ENCODE peak calls at places on chromosomes 6 and 20, in five cellular contexts. K is ovary, L is endothelial cell, I is left lung, R is fibroblast of mammary gland. C is an unnamed sample.

GRCh38 chr6:11315743-11316437 is 83.4 kb upstream of the NEDD9 start:
- DNase-seq in K (no peak), L (no peak), I (no peak), R (peak), C (no peak)

GRCh38 chr6:98324406-98324930 is 509.9 kb upstream of the POU3F2 start:
- DNase-seq in K (no peak), L (no peak), I (no peak), R (no peak), C (no peak)

GRCh38 chr6:113120214-113120576 is 737.0 kb upstream of the MARCKS start:
- DNase-seq in K (no peak), L (no peak), I (no peak), R (peak), C (no peak)

GRCh38 chr6:98636941-98637340 is 197.4 kb upstream of the POU3F2 start:
- DNase-seq in K (no peak), L (no peak), I (no peak), R (no peak), C (no peak)

GRCh38 chr6:71933881-71934280 is 47.5 kb downstream of the RIMS1 start:
- DNase-seq in K (no peak), L (no peak), I (no peak), R (no peak), C (no peak)

GRCh38 chr20:12152996-12153395 is 235.3 kb downstream of the BTBD3 start:
- DNase-seq in K (no peak), L (no peak), I (no peak), R (peak), C (no peak)

GRCh38 chr20:39269031-39269461 is 306.9 kb downstream of the DHX35 start:
- DNase-seq in K (no peak), L (peak), I (peak), R (peak), C (peak)

GRCh38 chr6:157865249-157865648 is 42.2 kb downstream of the SNX9 start:
- DNase-seq in K (no peak), L (no peak), I (no peak), R (no peak), C (no peak)

GRCh38 chr20:35776513-35777101 is 4.8 kb downstream of the PHF20 start:
- DNase-seq in K (peak), L (no peak), I (no peak), R (peak), C (no peak)

GRCh38 chr6:118103381-118104105 is 196.5 kb downstream of the SLC35F1 start:
- DNase-seq in K (no peak), L (no peak), I (no peak), R (no peak), C (no peak)

GRCh38 chr6:44415424-44415823 is 27.9 kb downstream of the CDC5L start:
- DNase-seq in K (no peak), L (no peak), I (no peak), R (no peak), C (no peak)

GRCh38 chr6:35310265-35310831 is 12.7 kb downstream of the DEF6 start:
- DNase-seq in K (no peak), L (no peak), I (no peak), R (no peak), C (no peak)

GRCh38 chr20:40676466-40676865 is 12.6 kb downstream of the MAFB start:
- DNase-seq in K (no peak), L (no peak), I (no peak), R (no peak), C (no peak)

GRCh38 chr20:23456873-23457272 is 4.2 kb upstream of the CST11 start:
- DNase-seq in K (no peak), L (no peak), I (no peak), R (no peak), C (no peak)

GRCh38 chr6:3509326-3509725 is 52.5 kb upstream of the SLC22A23 start:
- DNase-seq in K (no peak), L (no peak), I (no peak), R (peak), C (no peak)

GRCh38 chr6:88881451-88881850 is 82.0 kb downstream of the RNGTT start:
- DNase-seq in K (no peak), L (no peak), I (no peak), R (no peak), C (no peak)

GRCh38 chr6:42257614-42258013 is 40.0 kb upstream of the MRPS10 start:
- DNase-seq in K (no peak), L (no peak), I (no peak), R (no peak), C (no peak)

GRCh38 chr20:4406627-4407026 is 315.1 kb upstream of the PRND start:
- DNase-seq in K (no peak), L (no peak), I (no peak), R (peak), C (no peak)

GRCh38 chr6:116542426-116542825 is 3.1 kb downstream of the TRAPPC3L start:
- DNase-seq in K (no peak), L (no peak), I (no peak), R (peak), C (no peak)

GRCh38 chr6:127051571-127052260 is 66.8 kb upstream of the RSPO3 start:
- DNase-seq in K (no peak), L (no peak), I (no peak), R (peak), C (no peak)

GRCh38 chr20:63705232-63706026 is 2.3 kb downstream of the ARFRP1 start:
- DNase-seq in K (no peak), L (no peak), I (peak), R (no peak), C (no peak)

GRCh38 chr20:8215516-8215915 is 83.5 kb downstream of the PLCB1 start:
- DNase-seq in K (no peak), L (no peak), I (no peak), R (peak), C (no peak)

GRCh38 chr6:34745277-34746103 is 11.8 kb upstream of the SNRPC start:
- DNase-seq in K (no peak), L (no peak), I (no peak), R (no peak), C (no peak)

GRCh38 chr20:61118429-61119224 is 133.4 kb upstream of the CDH4 start:
- DNase-seq in K (no peak), L (no peak), I (no peak), R (peak), C (no peak)

GRCh38 chr6:79894939-79895338 is 52.4 kb downstream of the ELOVL4 start:
- DNase-seq in K (no peak), L (no peak), I (no peak), R (peak), C (no peak)

GRCh38 chr20:34171640-34172039 is 59.6 kb upstream of the EIF2S2 start:
- DNase-seq in K (no peak), L (no peak), I (no peak), R (no peak), C (no peak)

GRCh38 chr6:144840619-144841018 is 555.5 kb downstream of the UTRN start:
- DNase-seq in K (no peak), L (no peak), I (no peak), R (no peak), C (no peak)

GRCh38 chr6:128168244-128168643 is 267.4 kb upstream of the THEMIS start:
- DNase-seq in K (no peak), L (no peak), I (no peak), R (peak), C (no peak)

GRCh38 chr6:1893470-1894130 is 283.9 kb downstream of the FOXC1 start:
- DNase-seq in K (no peak), L (peak), I (no peak), R (no peak), C (no peak)
- TF ChIP-seq CTCF in K (no peak), L (peak), I (no peak), R (peak), C (peak)

DNA sequence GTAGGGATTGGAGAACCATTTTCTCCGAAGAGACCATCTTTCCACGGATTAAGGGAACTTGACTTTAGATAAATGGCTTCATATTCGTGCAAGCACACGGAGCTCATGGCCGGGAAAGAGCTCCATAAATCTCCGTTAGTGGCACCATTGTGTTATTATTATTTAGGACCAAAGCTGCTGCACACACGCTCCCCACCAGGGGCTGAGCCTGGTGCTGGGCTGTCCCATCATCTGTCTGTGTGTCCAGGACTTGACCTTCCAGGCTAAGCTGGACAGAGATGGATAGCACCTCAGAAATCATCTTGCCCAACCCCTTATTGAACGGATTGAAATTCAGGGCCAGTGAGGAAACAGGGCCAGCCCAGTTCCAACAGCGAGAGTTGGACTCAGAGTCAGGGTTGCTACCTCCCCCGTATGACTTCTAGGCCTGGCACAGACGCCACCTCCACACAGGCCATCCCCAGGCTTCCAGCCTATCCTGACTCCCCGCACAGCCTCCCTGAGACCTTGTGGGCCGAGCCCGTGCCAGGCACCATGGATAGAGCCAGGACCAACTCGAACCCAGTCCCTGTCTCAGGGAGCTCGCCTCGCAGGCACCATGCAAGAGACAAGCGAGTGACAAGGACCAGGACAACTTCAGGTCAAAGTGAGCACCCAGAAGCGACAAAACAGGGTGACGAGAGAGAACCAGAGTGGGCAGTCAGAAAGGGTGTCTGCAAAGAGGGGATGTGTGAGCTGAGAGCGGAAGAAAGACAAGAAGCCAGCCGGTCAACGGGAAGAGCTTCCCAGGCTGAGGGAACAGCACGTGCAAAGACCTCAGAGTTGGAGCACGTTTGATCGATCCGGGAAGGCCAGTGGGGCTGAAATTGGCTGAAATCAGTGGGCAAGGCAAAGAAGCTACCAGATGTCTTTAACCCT is 45.4 kb downstream of the KIAA1755 start:
- DNase-seq in K (no peak), L (no peak), I (no peak), R (no peak), C (no peak)
- TF ChIP-seq CTCF in K (no peak), L (peak), I (no peak), R (peak), C (peak)

GRCh38 chr6:105511639-105512038 is 108.8 kb upstream of the PREP start:
- DNase-seq in K (no peak), L (no peak), I (no peak), R (no peak), C (no peak)

GRCh38 chr6:105510746-105511145 is 107.9 kb upstream of the PREP start:
- DNase-seq in K (no peak), L (no peak), I (no peak), R (peak), C (no peak)

GRCh38 chr6:105507811-105508210 is 104.9 kb upstream of the PREP start:
- DNase-seq in K (no peak), L (no peak), I (no peak), R (no peak), C (no peak)

GRCh38 chr6:105514306-105514705 is 111.4 kb upstream of the PREP start:
- DNase-seq in K (no peak), L (no peak), I (no peak), R (no peak), C (no peak)

DNA sequence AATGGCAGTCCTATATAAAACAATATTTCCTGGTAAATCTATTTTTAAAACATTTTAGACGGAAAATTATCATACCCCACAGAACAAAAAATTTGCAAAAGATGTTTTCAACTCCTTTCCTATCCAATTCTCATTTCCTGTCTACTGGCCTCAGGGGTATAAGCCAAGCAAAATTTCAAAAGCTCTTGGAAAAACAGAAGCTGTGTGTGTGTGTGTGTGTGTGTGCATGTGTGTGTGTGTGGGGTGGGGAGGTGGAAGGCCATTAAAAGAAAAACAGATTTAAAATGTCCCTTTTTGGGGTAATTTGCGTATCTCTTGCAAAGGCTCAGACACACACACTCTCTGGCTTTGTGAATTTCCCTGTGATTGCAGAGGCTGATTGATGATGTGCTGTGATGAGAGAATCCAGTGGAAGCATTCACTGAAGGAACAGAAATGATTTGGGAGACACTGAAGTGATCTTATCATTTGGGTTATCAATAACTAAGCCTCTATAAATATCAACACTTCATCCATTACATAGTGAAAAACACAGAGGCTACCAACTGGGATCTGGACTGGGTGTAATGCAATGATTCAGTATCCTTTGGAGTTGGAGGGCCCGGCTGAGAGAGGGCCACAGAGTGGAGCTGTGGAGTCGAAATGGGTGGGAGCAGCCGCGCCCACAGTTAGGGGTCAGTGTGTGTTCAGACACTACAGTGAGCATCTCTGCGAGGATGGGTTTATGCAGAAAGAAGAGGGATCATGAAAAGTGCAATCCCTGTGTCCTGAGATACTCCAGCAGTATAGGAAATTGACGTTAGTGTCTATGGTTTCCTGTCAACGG is 106.8 kb upstream of the PREP start:
- DNase-seq in K (peak), L (peak), I (peak), R (peak), C (peak)
- TF ChIP-seq CTCF in K (no peak), L (no peak), I (no peak), R (peak), C (peak)

DNA sequence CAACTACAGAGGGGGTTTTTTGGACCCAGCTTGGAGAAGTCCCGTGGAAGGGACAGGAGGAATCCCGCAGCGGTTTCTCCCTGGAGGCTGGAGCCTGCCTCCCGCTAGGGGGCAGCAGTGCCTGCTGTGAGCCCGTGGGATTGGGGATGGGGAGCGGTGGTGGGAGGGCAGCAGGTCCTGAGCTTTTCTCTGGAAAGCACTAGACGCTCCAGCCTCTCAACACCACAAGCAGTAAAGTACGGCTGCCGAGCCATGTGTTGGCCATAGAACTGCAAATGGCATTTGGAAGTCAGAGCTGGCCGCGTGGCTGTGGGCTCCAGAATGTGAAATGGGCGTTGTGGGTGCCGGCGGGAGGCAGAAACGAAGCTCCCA is 47.8 kb downstream of the GMPR start:
- DNase-seq in K (no peak), L (peak), I (no peak), R (peak), C (peak)
- TF ChIP-seq CTCF in K (peak), L (peak), I (peak), R (peak), C (peak)

GRCh38 chr20:43191946-43192847 is 2.5 kb upstream of the PTPRT start:
- DNase-seq in K (no peak), L (peak), I (peak), R (no peak), C (peak)
- TF ChIP-seq CTCF in K (no peak), L (peak), I (peak), R (peak), C (peak)

GRCh38 chr6:107491059-107491609 is 1.2 kb downstream of the SOBP start:
- DNase-seq in K (peak), L (peak), I (peak), R (peak), C (peak)

GRCh38 chr6:107488875-107489635 is 862 bp upstream of the SOBP start:
- DNase-seq in K (peak), L (peak), I (peak), R (peak), C (peak)

GRCh38 chr6:107488174-107488874 is 1.6 kb upstream of the SOBP start:
- DNase-seq in K (no peak), L (no peak), I (no peak), R (no peak), C (no peak)

GRCh38 chr6:107490568-107491058 is 696 bp downstream of the SOBP start:
- DNase-seq in K (peak), L (peak), I (no peak), R (no peak), C (peak)

GRCh38 chr6:107489636-107490567 is at the start of gene SOBP:
- DNase-seq in K (peak), L (peak), I (peak), R (peak), C (peak)
- TF ChIP-seq CTCF in K (peak), L (peak), I (no peak), R (no peak), C (peak)

GRCh38 chr6:143232849-143233248 is 172.2 kb downstream of the AIG1 start:
- DNase-seq in K (no peak), L (peak), I (no peak), R (peak), C (peak)
- TF ChIP-seq CTCF in K (no peak), L (peak), I (peak), R (peak), C (peak)

GRCh38 chr6:161198781-161199505 is 74.9 kb downstream of the AGPAT4 start:
- DNase-seq in K (no peak), L (no peak), I (no peak), R (no peak), C (no peak)

GRCh38 chr6:161199845-161200244 is 74.0 kb downstream of the AGPAT4 start:
- DNase-seq in K (no peak), L (no peak), I (no peak), R (no peak), C (no peak)

GRCh38 chr6:161198176-161198575 is 75.7 kb downstream of the AGPAT4 start:
- DNase-seq in K (no peak), L (no peak), I (no peak), R (peak), C (no peak)

GRCh38 chr6:161204866-161205557 is 68.8 kb downstream of the AGPAT4 start:
- DNase-seq in K (no peak), L (no peak), I (no peak), R (peak), C (no peak)

GRCh38 chr6:161200610-161201201 is 73.2 kb downstream of the AGPAT4 start:
- DNase-seq in K (no peak), L (no peak), I (no peak), R (no peak), C (no peak)
- TF ChIP-seq CTCF in K (no peak), L (no peak), I (no peak), R (no peak), C (peak)